ENCODE peak calls at places on chromosomes 11 and 22, in ten cellular contexts. V is A549, D is stomach, S is HepG2, A is suprapubic skin, W is upper lobe of left lung, Q is transverse colon, C is tibial nerve, G is esophagus muscularis mucosa, H is K562. M is an unnamed sample. For H3K4me1, the result is how much of the 10 kb centered on the place peaks cover.

GRCh38 chr11:13207665-13208594 is 69.7 kb upstream of the BMAL1 start:
- DNase-seq in V (no peak), D (no peak), S (peak), A (no peak), W (peak), Q (peak), C (peak), G (no peak), H (peak), M (peak)

GRCh38 chr11:31326470-31327148 is 42.9 kb downstream of the DCDC1 start:
- DNase-seq in V (no peak), D (no peak), S (no peak), A (no peak), W (no peak), Q (no peak), C (no peak), G (no peak), H (no peak), M (no peak)

GRCh38 chr11:27211370-27212127 is 151.5 kb downstream of the CCDC34 start:
- DNase-seq in V (no peak), D (no peak), S (no peak), A (no peak), W (no peak), Q (no peak), C (no peak), G (no peak), H (peak), M (no peak)

GRCh38 chr11:46330154-46330886 is 16.9 kb upstream of the DGKZ start:
- DNase-seq in V (no peak), D (no peak), S (no peak), A (no peak), W (no peak), Q (no peak), C (no peak), G (no peak), H (no peak), M (no peak)

GRCh38 chr11:61551630-61552029 is 29.2 kb downstream of the SYT7 start:
- DNase-seq in V (peak), D (peak), S (no peak), A (no peak), W (no peak), Q (no peak), C (no peak), G (no peak), H (no peak), M (no peak)

GRCh38 chr22:26860233-26860765 is 202.9 kb downstream of the MIAT start:
- DNase-seq in V (no peak), D (no peak), S (no peak), A (no peak), W (no peak), Q (no peak), C (no peak), G (peak), H (no peak), M (no peak)

GRCh38 chr11:65131417-65131776 is 2.9 kb downstream of the SYVN1 start:
- DNase-seq in V (no peak), D (no peak), S (no peak), A (no peak), W (no peak), Q (no peak), C (no peak), G (no peak), H (no peak), M (no peak)

GRCh38 chr11:126345759-126346585 is 9.5 kb upstream of the ST3GAL4 start:
- DNase-seq in V (no peak), D (no peak), S (no peak), A (no peak), W (no peak), Q (no peak), C (no peak), G (no peak), H (peak), M (peak)

GRCh38 chr11:9094420-9094819 is 3.0 kb upstream of the SCUBE2 start:
- DNase-seq in V (no peak), D (no peak), S (no peak), A (no peak), W (peak), Q (no peak), C (no peak), G (peak), H (no peak), M (no peak)

GRCh38 chr11:124754309-124754708 is 2.3 kb upstream of the VSIG2 start:
- DNase-seq in V (no peak), D (no peak), S (no peak), A (no peak), W (no peak), Q (no peak), C (no peak), G (no peak), H (no peak), M (no peak)

GRCh38 chr22:38238519-38239051 is 34.2 kb downstream of the TMEM184B start:
- DNase-seq in V (no peak), D (no peak), S (no peak), A (no peak), W (peak), Q (no peak), C (no peak), G (no peak), H (no peak), M (peak)

GRCh38 chr11:110518809-110519514 is 89.2 kb downstream of the FDX1 start:
- DNase-seq in V (no peak), D (no peak), S (no peak), A (no peak), W (no peak), Q (no peak), C (no peak), G (peak), H (no peak), M (no peak)

GRCh38 chr11:12085371-12086251 is 24.8 kb upstream of the MICAL2 start:
- DNase-seq in V (peak), D (no peak), S (peak), A (no peak), W (no peak), Q (no peak), C (no peak), G (no peak), H (no peak), M (no peak)
- TF ChIP-seq POLR2A in V (no peak), D (no peak), S (no peak), A (no peak), W (no peak), Q (no peak), C (no peak), G (no peak), H (no peak), M (no peak)

DNA sequence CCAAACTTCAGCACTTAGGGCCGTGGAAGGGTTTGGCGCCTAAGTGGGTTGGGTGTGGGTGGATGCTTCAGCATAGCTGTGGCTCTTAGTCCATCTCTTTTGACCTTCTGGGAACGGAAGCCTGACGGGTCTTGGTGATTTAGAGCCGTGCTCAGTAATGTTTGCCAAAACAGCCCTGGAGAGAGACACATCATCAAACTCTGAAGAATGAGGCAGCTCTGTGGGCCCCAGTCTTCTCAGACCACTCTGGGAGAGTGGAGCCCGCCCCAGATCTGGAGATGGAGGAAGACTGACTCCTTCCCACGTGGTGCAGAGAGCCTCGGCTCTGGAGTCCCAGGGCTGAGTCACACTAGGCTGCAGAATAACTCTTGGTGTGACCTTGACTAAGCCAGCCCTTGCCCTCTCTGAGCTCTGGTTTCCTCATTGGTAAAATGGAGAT is 168.9 kb downstream of the C11orf91 start:
- DNase-seq in V (no peak), D (no peak), S (no peak), A (no peak), W (no peak), Q (no peak), C (no peak), G (peak), H (no peak), M (no peak)
- TF ChIP-seq EP300 in V (no peak), D (no peak), S (no peak), A (no peak), W (no peak), Q (no peak), C (no peak), G (no peak), H (no peak), M (no peak)

GRCh38 chr11:129949976-129950318 is 52.7 kb downstream of the PRDM10 start:
- DNase-seq in V (no peak), D (no peak), S (no peak), A (no peak), W (no peak), Q (no peak), C (no peak), G (no peak), H (no peak), M (no peak)
- H3K4me1 ChIP-seq in V (under half), D (under half), S (under half), A (under half), W (under half), Q (under half), C (under half), G (under half), H (under half), M (under half)

GRCh38 chr11:121566279-121567168 is 113.8 kb upstream of the SORL1-AS1 start:
- DNase-seq in V (no peak), D (no peak), S (no peak), A (no peak), W (no peak), Q (no peak), C (no peak), G (no peak), H (no peak), M (no peak)

GRCh38 chr11:121563003-121563402 is 110.2 kb upstream of the SORL1-AS1 start:
- DNase-seq in V (no peak), D (no peak), S (no peak), A (no peak), W (no peak), Q (no peak), C (no peak), G (no peak), H (no peak), M (no peak)

GRCh38 chr11:121567988-121568387 is 115.2 kb upstream of the SORL1-AS1 start:
- DNase-seq in V (no peak), D (no peak), S (no peak), A (no peak), W (no peak), Q (no peak), C (no peak), G (no peak), H (no peak), M (no peak)

GRCh38 chr11:121563900-121564822 is 111.4 kb upstream of the SORL1-AS1 start:
- DNase-seq in V (no peak), D (no peak), S (peak), A (no peak), W (no peak), Q (no peak), C (no peak), G (no peak), H (no peak), M (no peak)

GRCh38 chr11:121564948-121565684 is 112.3 kb upstream of the SORL1-AS1 start:
- DNase-seq in V (no peak), D (no peak), S (peak), A (no peak), W (no peak), Q (no peak), C (no peak), G (no peak), H (no peak), M (no peak)
- TF ChIP-seq POLR2A in V (no peak), D (no peak), S (peak), A (no peak), W (no peak), Q (no peak), C (no peak), G (no peak), H (no peak), M (no peak)

GRCh38 chr11:2940930-2941821 is 12.0 kb upstream of the PHLDA2 start:
- DNase-seq in V (no peak), D (peak), S (no peak), A (no peak), W (peak), Q (peak), C (no peak), G (no peak), H (no peak), M (no peak)
- TF ChIP-seq EP300 in V (no peak), D (no peak), S (no peak), A (no peak), W (no peak), Q (no peak), C (no peak), G (no peak), H (no peak), M (no peak)

DNA sequence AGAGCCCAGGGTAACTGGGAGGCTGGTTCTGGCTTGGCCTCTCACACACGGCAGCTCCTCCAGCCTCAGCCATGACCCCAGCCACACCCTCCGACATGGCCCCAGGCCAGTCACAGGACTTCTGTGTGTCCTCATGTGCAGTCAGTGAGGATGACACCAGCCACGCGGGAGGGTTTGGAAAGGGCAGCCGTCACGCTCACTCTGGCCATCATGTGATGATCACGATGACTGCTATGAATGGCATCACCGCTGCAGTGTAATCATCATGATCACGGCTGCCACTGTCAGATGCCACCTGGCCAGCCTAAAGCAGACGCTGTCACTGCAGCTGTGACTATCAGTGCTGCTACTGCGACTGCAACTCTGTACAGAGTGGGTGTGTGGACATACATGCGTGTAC is 640.9 kb downstream of the BRD1 start:
- DNase-seq in V (no peak), D (no peak), S (no peak), A (no peak), W (no peak), Q (no peak), C (no peak), G (no peak), H (no peak), M (no peak)
- H3K4me1 ChIP-seq in V (under half), D (under half), S (under half), A (under half), W (under half), Q (under half), C (under half), G (under half), H (under half), M (under half)

DNA sequence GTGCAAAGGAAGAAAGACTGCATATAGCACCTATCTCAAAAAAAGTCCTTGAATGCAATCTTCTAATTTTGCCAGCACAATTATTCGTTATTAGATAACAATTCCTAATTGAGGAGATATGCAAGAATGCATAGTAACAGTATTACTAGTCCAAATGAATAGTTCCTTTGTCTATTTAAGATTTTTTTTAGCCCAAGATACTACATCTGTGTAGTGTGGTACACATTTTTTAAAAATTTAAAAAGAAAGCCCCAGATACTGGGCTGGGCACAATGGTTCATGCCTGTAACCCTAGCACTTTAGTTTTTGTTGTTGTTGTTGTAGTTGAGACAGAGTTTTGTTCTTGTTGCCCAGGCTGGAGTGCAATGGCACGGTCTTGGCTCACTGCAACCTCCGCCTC is 43.7 kb downstream of the RAB6A start:
- DNase-seq in V (no peak), D (no peak), S (no peak), A (no peak), W (no peak), Q (no peak), C (no peak), G (no peak), H (no peak), M (no peak)
- TF ChIP-seq POLR2A in V (no peak), D (no peak), S (no peak), A (no peak), W (no peak), Q (no peak), C (no peak), G (no peak), H (no peak), M (no peak)

DNA sequence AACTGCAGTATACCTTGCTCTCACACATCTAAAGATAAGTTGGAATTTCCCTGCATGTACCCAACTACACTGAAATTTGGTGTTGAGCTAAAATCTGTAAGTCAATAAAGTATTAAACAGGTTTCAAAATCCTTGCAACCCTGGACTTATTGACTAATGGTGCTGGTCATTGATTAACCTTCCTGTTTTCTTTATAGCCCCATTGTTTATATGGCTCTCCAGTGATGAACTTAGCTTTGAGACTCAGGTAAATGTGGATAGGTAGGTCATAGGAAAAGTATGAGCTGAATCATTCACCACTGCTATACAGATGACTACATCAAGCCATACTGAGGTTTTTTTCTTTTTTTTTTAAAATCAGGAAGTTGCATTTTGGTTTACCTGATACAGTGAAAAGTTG is 132.7 kb downstream of the FAT3 start:
- DNase-seq in V (no peak), D (no peak), S (peak), A (no peak), W (no peak), Q (no peak), C (no peak), G (no peak), H (no peak), M (no peak)
- TF ChIP-seq EP300 in V (no peak), D (no peak), S (no peak), A (no peak), W (no peak), Q (no peak), C (no peak), G (no peak), H (no peak), M (no peak)

GRCh38 chr22:21043856-21044535 is 1.8 kb upstream of the LRRC74B start:
- DNase-seq in V (no peak), D (no peak), S (no peak), A (no peak), W (no peak), Q (no peak), C (no peak), G (no peak), H (no peak), M (no peak)

GRCh38 chr22:21042978-21043855 is 2.5 kb upstream of the LRRC74B start:
- DNase-seq in V (no peak), D (no peak), S (no peak), A (no peak), W (no peak), Q (peak), C (no peak), G (no peak), H (peak), M (no peak)

GRCh38 chr22:21045585-21046294 is at the start of gene LRRC74B:
- DNase-seq in V (peak), D (peak), S (peak), A (peak), W (peak), Q (peak), C (peak), G (peak), H (peak), M (peak)

GRCh38 chr22:21047035-21047661 is 1.4 kb downstream of the LRRC74B start:
- DNase-seq in V (no peak), D (no peak), S (no peak), A (no peak), W (no peak), Q (no peak), C (no peak), G (no peak), H (no peak), M (no peak)

DNA sequence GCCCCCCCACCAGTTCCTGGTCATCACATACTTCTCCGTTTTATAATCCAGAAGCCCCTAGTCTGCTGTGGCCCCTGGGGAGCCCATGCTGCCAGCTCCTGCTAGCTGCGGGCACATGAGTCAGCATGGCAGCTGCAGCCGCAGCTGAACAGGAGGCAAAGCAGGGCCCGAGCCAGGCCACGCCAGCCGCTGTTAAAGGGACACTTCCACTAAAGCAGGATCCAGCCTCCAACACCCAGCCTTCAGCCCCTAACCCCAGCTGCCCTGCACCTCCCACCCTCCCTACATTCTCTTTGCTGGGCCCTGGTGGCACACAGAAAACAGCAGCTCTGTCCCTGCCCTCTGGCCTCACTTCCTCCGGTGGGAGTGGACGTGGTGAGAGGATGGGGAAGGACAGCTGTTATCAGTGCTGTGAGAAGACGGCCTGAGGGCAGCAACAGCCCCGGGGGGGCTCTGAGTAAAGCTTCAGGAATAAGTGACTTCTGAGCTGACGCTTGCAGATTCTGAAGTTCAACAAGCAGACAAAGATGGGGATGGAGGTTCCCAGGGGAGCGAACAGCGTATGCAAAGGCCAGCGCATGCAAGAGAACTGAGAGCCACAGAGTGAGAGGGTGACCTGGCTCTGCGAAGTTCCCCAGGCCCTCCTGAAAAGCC is 688 bp upstream of the LRRC74B start:
- DNase-seq in V (no peak), D (no peak), S (no peak), A (no peak), W (peak), Q (no peak), C (no peak), G (no peak), H (peak), M (no peak)
- H3K4me1 ChIP-seq in V (under half), D (under half), S (under half), A (under half), W (under half), Q (under half), C (under half), G (under half), H (under half), M (under half)

DNA sequence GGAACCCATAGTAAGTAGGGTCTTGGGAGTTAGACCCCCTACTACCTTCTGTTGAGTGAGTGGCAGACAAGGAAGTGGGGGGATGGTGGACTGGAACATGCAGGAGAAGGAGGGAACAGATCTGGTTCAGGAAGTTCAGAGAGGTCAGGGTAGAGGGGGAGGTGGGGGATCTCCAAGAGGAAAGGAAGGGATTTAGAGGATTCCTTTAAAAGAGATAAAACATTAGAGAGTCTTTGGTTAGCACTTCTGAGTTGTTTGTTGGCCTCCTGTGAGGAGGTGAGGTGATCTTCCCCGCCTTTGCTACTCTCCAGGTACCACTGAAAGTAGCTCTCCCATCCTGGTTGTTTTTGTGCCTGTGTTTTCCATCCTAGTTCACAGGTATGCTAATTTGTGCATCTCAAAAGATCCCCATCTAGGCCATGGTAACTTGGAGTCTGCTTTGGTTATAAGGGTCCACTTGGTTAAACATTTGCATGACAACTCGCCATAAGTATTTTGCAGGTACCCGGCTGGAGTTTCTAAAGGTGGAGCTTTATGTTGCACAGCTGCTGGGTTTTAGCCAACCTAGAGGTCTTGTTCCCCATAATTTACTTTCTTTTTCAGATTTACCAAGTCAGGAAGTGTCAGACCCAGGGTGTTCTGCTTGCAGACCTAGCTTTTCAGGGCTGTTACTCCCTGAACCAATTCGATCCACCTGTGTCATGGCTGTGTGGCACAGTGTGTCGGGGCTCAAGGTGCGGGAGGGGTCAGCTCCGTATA is 79.3 kb upstream of the SORL1 start:
- DNase-seq in V (no peak), D (no peak), S (no peak), A (no peak), W (no peak), Q (no peak), C (no peak), G (no peak), H (no peak), M (no peak)
- TF ChIP-seq POLR2A in V (no peak), D (no peak), S (no peak), A (no peak), W (no peak), Q (no peak), C (no peak), G (no peak), H (no peak), M (no peak)

M was measured in ovary.